ENCODE peak calls at places on chromosomes 5 and 9, in four cellular contexts. J, N, L and Q are unnamed samples.

GRCh38 chr9:121863931-121864330 is 212.5 kb downstream of the DAB2IP start:
- DNase-seq in N (no peak), J (no peak), L (no peak), Q (no peak)

GRCh38 chr5:21862986-21863385 is 990.2 kb downstream of the CDH12 start:
- DNase-seq in N (no peak), L (no peak), J (no peak), Q (no peak)

GRCh38 chr5:137619191-137619870 is 116.6 kb downstream of the KLHL3 start:
- DNase-seq in L (no peak), N (no peak), J (peak), Q (no peak)

GRCh38 chr9:120388000-120388855 is 191.7 kb downstream of the CDK5RAP2 start:
- DNase-seq in N (no peak), J (no peak), L (no peak), Q (no peak)

GRCh38 chr5:151739939-151740335 is 18.5 kb downstream of the ATOX1 start:
- DNase-seq in N (no peak), J (no peak), L (no peak), Q (no peak)

GRCh38 chr5:173691931-173692330 is 75.5 kb upstream of the BOD1 start:
- DNase-seq in J (no peak), L (no peak), N (no peak), Q (no peak)

GRCh38 chr9:134177186-134177585 is 12.8 kb upstream of the RNU6ATAC start:
- DNase-seq in J (no peak), N (no peak), L (no peak), Q (no peak)

GRCh38 chr9:108050894-108051293 is 561.3 kb upstream of the KLF4 start:
- DNase-seq in J (no peak), N (no peak), L (no peak), Q (no peak)

GRCh38 chr9:109843651-109844050 is 63.7 kb downstream of the PALM2AKAP2 start:
- DNase-seq in N (no peak), L (no peak), J (no peak), Q (no peak)

GRCh38 chr5:157870837-157871834 is 12.2 kb upstream of the CLINT1 start:
- DNase-seq in L (no peak), N (peak), J (no peak), Q (no peak)

GRCh38 chr5:176633638-176634037 is 3.2 kb downstream of the EIF4E1B start:
- DNase-seq in L (no peak), J (no peak), N (no peak), Q (no peak)

GRCh38 chr9:131744171-131744714 is 4.4 kb upstream of the RAPGEF1 start:
- DNase-seq in N (peak), J (no peak), L (no peak), Q (no peak)

GRCh38 chr5:65262094-65262493 is 219.6 kb downstream of the ADAMTS6 start:
- DNase-seq in N (no peak), J (peak), L (no peak), Q (no peak)

GRCh38 chr5:171806976-171807823 is 21.6 kb downstream of the SMIM23 start:
- DNase-seq in L (no peak), J (no peak), N (no peak), Q (no peak)

GRCh38 chr5:175576096-175576495 is 81.8 kb upstream of the HRH2 start:
- DNase-seq in L (no peak), N (no peak), J (no peak), Q (no peak)

GRCh38 chr9:108620767-108621166 is 235.0 kb downstream of the ACTL7B start:
- DNase-seq in N (no peak), L (no peak), J (no peak), Q (no peak)

GRCh38 chr9:27784999-27785713 is 211.9 kb upstream of the C9orf72 start:
- DNase-seq in L (no peak), J (no peak), N (peak), Q (no peak)